ENCODE peak calls at places on chromosome 22, in four cellular contexts. E is left ventricle myocardium inferior; C is stimulated activated CD4-positive, alpha-beta T cell treated with anti-CD3 and anti-CD28 coated beads, Interleukin-12 subunit alpha, Interleukin-12 subunit beta, amount 100 ng/mL, for 48 hours; I is MV-4-11. A is an unnamed sample.

GRCh38 chr22:36577019-36577418 is 48.1 kb upstream of the EIF3D start:
- DNase-seq in E (no peak), C (no peak), I (no peak), A (no peak)

GRCh38 chr22:44449061-44449682 is 48.9 kb downstream of the RTL6 start:
- DNase-seq in E (no peak), C (no peak), I (peak), A (no peak)

GRCh38 chr22:30245985-30246901 is at the start of gene LIF:
- DNase-seq in E (no peak), C (no peak), I (peak), A (peak)

GRCh38 chr22:40224702-40225101 is 47.0 kb downstream of the TNRC6B start:
- DNase-seq in E (no peak), C (no peak), I (no peak), A (peak)

GRCh38 chr22:43476341-43476740 is 64.5 kb downstream of the MPPED1 start:
- DNase-seq in E (no peak), C (no peak), I (peak), A (no peak)

GRCh38 chr22:39525658-39525975 is 5.3 kb downstream of the ATF4 start:
- DNase-seq in E (no peak), C (no peak), I (no peak), A (no peak)

GRCh38 chr22:22935546-22936157 is 48.0 kb downstream of the IGLL5 start:
- DNase-seq in E (no peak), C (no peak), I (peak), A (no peak)

GRCh38 chr22:30889268-30889995 is 79.1 kb downstream of the MORC2 start:
- DNase-seq in E (peak), C (no peak), I (no peak), A (no peak)

GRCh38 chr22:19050117-19050516 is 72.1 kb downstream of the DGCR2 start:
- DNase-seq in E (no peak), C (no peak), I (no peak), A (no peak)

GRCh38 chr22:43835166-43835565 is 23.1 kb upstream of the EFCAB6 start:
- DNase-seq in E (no peak), C (no peak), I (no peak), A (no peak)

GRCh38 chr22:24803064-24803542 is 2.9 kb upstream of the SGSM1 start:
- DNase-seq in E (peak), C (peak), I (no peak), A (peak)

GRCh38 chr22:45284705-45285305 is at the start of gene UPK3A:
- DNase-seq in E (peak), C (no peak), I (peak), A (peak)

GRCh38 chr22:46068908-46069481 is 81.3 kb upstream of the PPARA start:
- DNase-seq in E (peak), C (no peak), I (no peak), A (no peak)

GRCh38 chr22:44074286-44074984 is 50.3 kb downstream of the PARVB start:
- DNase-seq in E (no peak), C (no peak), I (no peak), A (no peak)

GRCh38 chr22:38713921-38714320 is 8.2 kb downstream of the GTPBP1 start:
- DNase-seq in E (no peak), C (no peak), I (no peak), A (no peak)

GRCh38 chr22:46740910-46741785 is 3.1 kb upstream of the CERK start:
- DNase-seq in E (no peak), C (no peak), I (no peak), A (no peak)

GRCh38 chr22:23722168-23722567 is 28.7 kb downstream of the ZNF70 start:
- DNase-seq in E (no peak), C (no peak), I (no peak), A (no peak)

GRCh38 chr22:22802346-22802970 is 85.2 kb upstream of the IGLL5 start:
- DNase-seq in E (no peak), C (no peak), I (peak), A (no peak)

GRCh38 chr22:46842606-46843005 is 80.2 kb downstream of the TBC1D22A start:
- DNase-seq in E (no peak), C (no peak), I (no peak), A (no peak)

GRCh38 chr22:27348634-27349033 is 452.9 kb downstream of the MN1 start:
- DNase-seq in E (no peak), C (no peak), I (no peak), A (no peak)

GRCh38 chr22:45317551-45318167 is 7.9 kb downstream of the FAM118A start:
- DNase-seq in E (peak), C (no peak), I (no peak), A (peak)

GRCh38 chr22:37442537-37442936 is 15.3 kb upstream of the ELFN2 start:
- DNase-seq in E (no peak), C (no peak), I (peak), A (no peak)

GRCh38 chr22:19845369-19845722 is 9.3 kb downstream of the GNB1L start:
- DNase-seq in E (no peak), C (no peak), I (no peak), A (no peak)

GRCh38 chr22:17703811-17704210 is 65.3 kb downstream of the BCL2L13 start:
- DNase-seq in E (no peak), C (no peak), I (no peak), A (no peak)

GRCh38 chr22:45584121-45584570 is 81.5 kb downstream of the FBLN1 start:
- DNase-seq in E (no peak), C (no peak), I (peak), A (no peak)

GRCh38 chr22:30921108-30921507 is 47.5 kb downstream of the MORC2 start:
- DNase-seq in E (no peak), C (no peak), I (peak), A (no peak)

GRCh38 chr22:48695251-48695650 is 1132.4 kb downstream of the BRD1 start:
- DNase-seq in E (no peak), C (no peak), I (no peak), A (no peak)

GRCh38 chr22:46649176-46650077 is 29.2 kb downstream of the GRAMD4 start:
- DNase-seq in E (peak), C (no peak), I (no peak), A (no peak)

GRCh38 chr22:44580756-44581435 is 82.9 kb upstream of the RTL6 start:
- DNase-seq in E (no peak), C (no peak), I (no peak), A (no peak)